ENCODE peak calls at places on chromosome 15, in five cellular contexts. D, A, P, I and G are unnamed samples.
A peak's percentile ranks its signal among the peaks of the same experiment; 100 is the strongest.

GRCh38 chr15:94265009-94265408 is 33.6 kb downstream of the MCTP2 start:
- DNase-seq in D (no peak), A (no peak), P (no peak), I (no peak), G (no peak)

GRCh38 chr15:76865548-76865991 is 39.6 kb downstream of the SCAPER start:
- DNase-seq in D (no peak), A (no peak), P (no peak), I (no peak), G (peak; percentile 9)

GRCh38 chr15:51185213-51185619 is 90.5 kb upstream of the TNFAIP8L3 start:
- DNase-seq in D (no peak), A (no peak), P (no peak), I (no peak), G (no peak)

GRCh38 chr15:53974813-53975212 is 3.4 kb upstream of the UNC13C start:
- DNase-seq in D (no peak), A (no peak), P (no peak), I (no peak), G (no peak)

GRCh38 chr15:92429378-92430066 is 35.8 kb downstream of the ST8SIA2 start:
- DNase-seq in D (no peak), A (peak; percentile 24), P (no peak), I (peak; percentile 36), G (no peak)

GRCh38 chr15:100726426-100727190 is 124.2 kb downstream of the ASB7 start:
- DNase-seq in D (no peak), A (no peak), P (no peak), I (peak; percentile 35), G (no peak)

GRCh38 chr15:100902436-100903190 is 16.5 kb upstream of the LRRK1 start:
- DNase-seq in D (no peak), A (no peak), P (no peak), I (peak; percentile 94), G (no peak)

GRCh38 chr15:47726399-47726823 is 9.1 kb downstream of the SEMA6D start:
- DNase-seq in D (no peak), A (no peak), P (no peak), I (no peak), G (no peak)

GRCh38 chr15:92078270-92078669 is 224.8 kb downstream of the SLCO3A1 start:
- DNase-seq in D (no peak), A (no peak), P (no peak), I (no peak), G (no peak)

GRCh38 chr15:92012368-92012629 is 158.8 kb downstream of the SLCO3A1 start:
- DNase-seq in D (no peak), A (no peak), P (no peak), I (peak; percentile 37), G (no peak)

GRCh38 chr15:75104804-75105557 is 81.6 kb downstream of the PPCDC start:
- DNase-seq in D (no peak), A (no peak), P (peak; percentile 60), I (peak; percentile 99), G (peak; percentile 64)

GRCh38 chr15:64288999-64289398 is 67.0 kb downstream of the CSNK1G1 start:
- DNase-seq in D (no peak), A (no peak), P (no peak), I (peak; percentile 2), G (no peak)

GRCh38 chr15:77634266-77634962 is 1.7 kb upstream of the LINGO1 start:
- DNase-seq in D (peak; percentile 53), A (peak; percentile 71), P (peak; percentile 61), I (peak; percentile 75), G (peak; percentile 43)

GRCh38 chr15:51114437-51115119 is 19.9 kb upstream of the TNFAIP8L3 start:
- DNase-seq in D (no peak), A (no peak), P (no peak), I (peak; percentile 73), G (no peak)

GRCh38 chr15:60389261-60390077 is 8.3 kb downstream of the ANXA2 start:
- DNase-seq in D (no peak), A (no peak), P (no peak), I (peak; percentile 23), G (peak; percentile 27)

GRCh38 chr15:45186771-45187577 is 792 bp downstream of the SHF start:
- DNase-seq in D (no peak), A (no peak), P (no peak), I (no peak), G (no peak)

GRCh38 chr15:88954431-88955277 is 41.5 kb upstream of the MFGE8 start:
- DNase-seq in D (peak; percentile 51), A (no peak), P (no peak), I (peak; percentile 75), G (peak; percentile 23)

GRCh38 chr15:78907577-78907976 is 34.9 kb downstream of the MORF4L1 start:
- DNase-seq in D (no peak), A (peak; percentile 12), P (no peak), I (no peak), G (no peak)

GRCh38 chr15:59276225-59277178 is 69.9 kb downstream of the LDHAL6B start:
- DNase-seq in D (no peak), A (no peak), P (no peak), I (no peak), G (no peak)

GRCh38 chr15:65595960-65596359 is 15.0 kb downstream of the INTS14 start:
- DNase-seq in D (peak; percentile 66), A (no peak), P (peak; percentile 45), I (peak; percentile 17), G (no peak)

GRCh38 chr15:31442203-31443090 is 115.8 kb downstream of the KLF13 start:
- DNase-seq in D (no peak), A (no peak), P (no peak), I (peak; percentile 99), G (no peak)

GRCh38 chr15:77818484-77819270 is 186.0 kb upstream of the LINGO1 start:
- DNase-seq in D (no peak), A (no peak), P (no peak), I (no peak), G (no peak)

GRCh38 chr15:84797801-84798200 is 19.4 kb upstream of the ALPK3 start:
- DNase-seq in D (no peak), A (no peak), P (no peak), I (no peak), G (no peak)

GRCh38 chr15:63378946-63379345 is 2.7 kb downstream of the CA12 start:
- DNase-seq in D (no peak), A (no peak), P (no peak), I (no peak), G (no peak)

GRCh38 chr15:88454867-88455810 is 12.0 kb downstream of the MRPL46 start:
- DNase-seq in D (peak; percentile 56), A (peak; percentile 44), P (peak; percentile 67), I (peak; percentile 77), G (peak; percentile 23)

GRCh38 chr15:65154720-65155119 is 21.1 kb upstream of the PDCD7 start:
- DNase-seq in D (no peak), A (no peak), P (no peak), I (no peak), G (no peak)

GRCh38 chr15:38545179-38545578 is 19.4 kb downstream of the RASGRP1 start:
- DNase-seq in D (no peak), A (no peak), P (no peak), I (peak; percentile 40), G (no peak)

GRCh38 chr15:79826800-79827199 is 70.0 kb downstream of the MTHFS start:
- DNase-seq in D (no peak), A (no peak), P (no peak), I (no peak), G (no peak)

GRCh38 chr15:74829500-74829899 is 3.1 kb downstream of the CPLX3 start:
- DNase-seq in D (no peak), A (no peak), P (no peak), I (peak; percentile 49), G (no peak)

GRCh38 chr15:88375234-88375926 is 91.8 kb downstream of the MRPL46 start:
- DNase-seq in D (no peak), A (peak; percentile 8), P (no peak), I (peak; percentile 51), G (no peak)

GRCh38 chr15:29613951-29614382 is 208.3 kb downstream of the TJP1 start:
- DNase-seq in D (no peak), A (no peak), P (no peak), I (peak; percentile 18), G (no peak)

GRCh38 chr15:68789921-68790575 is 30.6 kb downstream of the ANP32A start:
- DNase-seq in D (no peak), A (no peak), P (no peak), I (no peak), G (no peak)

GRCh38 chr15:49832421-49832980 is 211.7 kb downstream of the DTWD1 start:
- DNase-seq in D (no peak), A (no peak), P (no peak), I (peak; percentile 8), G (no peak)

GRCh38 chr15:94480289-94480834 is 249.0 kb downstream of the MCTP2 start:
- DNase-seq in D (no peak), A (no peak), P (no peak), I (no peak), G (no peak)